ENCODE peak calls at places on chromosomes 1 and 21, in four cellular contexts. S is Caco-2, I is kidney, O is epithelial cell of esophagus. M is an unnamed sample.
A peak's percentile ranks its signal among the peaks of the same experiment; 100 is the strongest.

GRCh38 chr1:19035356-19036048 is 79.0 kb upstream of the IFFO2 start:
- DNase-seq in S (no peak), O (no peak), I (no peak), M (no peak)

GRCh38 chr1:29686012-29686930 is 449.9 kb downstream of the PTPRU start:
- DNase-seq in I (no peak), S (no peak), O (peak; percentile 49), M (no peak)

GRCh38 chr21:22710725-22711124 is 1712.5 kb downstream of the NCAM2 start:
- DNase-seq in S (no peak), O (no peak), I (no peak), M (no peak)

GRCh38 chr1:245598524-245599310 is 443.9 kb downstream of the KIF26B start:
- DNase-seq in O (no peak), S (no peak), I (no peak), M (no peak)

GRCh38 chr1:168341576-168341975 is 60.9 kb downstream of the TBX19 start:
- DNase-seq in O (peak; percentile 53), I (no peak), S (no peak), M (no peak)

GRCh38 chr1:155320661-155321576 is at the start of gene RUSC1:
- DNase-seq in I (peak; percentile 91), S (no peak), O (peak; percentile 64), M (peak; percentile 81)

GRCh38 chr1:84069236-84069845 is 70.4 kb upstream of the TTLL7 start:
- DNase-seq in I (no peak), O (no peak), S (no peak), M (no peak)

GRCh38 chr1:109901508-109902145 is 9.0 kb upstream of the CSF1 start:
- DNase-seq in O (peak; percentile 69), I (no peak), S (no peak), M (no peak)

GRCh38 chr21:31173881-31174555 is 135.7 kb upstream of the KRTAP19-8 start:
- DNase-seq in S (no peak), O (no peak), I (no peak), M (no peak)

GRCh38 chr1:30783244-30783915 is 25.8 kb upstream of the LAPTM5 start:
- DNase-seq in I (peak; percentile 75), S (no peak), O (no peak), M (no peak)

GRCh38 chr1:41539999-41540398 is 55.5 kb upstream of the EDN2 start:
- DNase-seq in I (peak; percentile 29), O (no peak), S (no peak), M (no peak)

GRCh38 chr1:15765495-15766194 is 7.0 kb downstream of the FBLIM1 start:
- DNase-seq in O (peak; percentile 99), I (no peak), S (no peak), M (no peak)

GRCh38 chr1:45322486-45323040 is 4.1 kb upstream of the HPDL start:
- DNase-seq in S (no peak), O (no peak), I (no peak), M (peak; percentile 6)

GRCh38 chr1:51000160-51000559 is 30.1 kb downstream of the CDKN2C start:
- DNase-seq in O (no peak), S (no peak), I (no peak), M (peak; percentile 20)

GRCh38 chr1:156804572-156805243 is 11.9 kb downstream of the SH2D2A start:
- DNase-seq in S (no peak), O (no peak), I (no peak), M (no peak)

GRCh38 chr1:153771241-153771640 is 4.0 kb upstream of the SLC27A3 start:
- DNase-seq in I (peak; percentile 35), S (no peak), O (no peak), M (no peak)

GRCh38 chr1:22710688-22711024 is at the start of gene EPHB2:
- DNase-seq in I (no peak), O (peak; percentile 53), S (no peak), M (no peak)

GRCh38 chr1:21903638-21904474 is 33.3 kb downstream of the HSPG2 start:
- DNase-seq in O (no peak), I (no peak), S (no peak), M (no peak)

GRCh38 chr1:39170731-39171375 is 33.6 kb upstream of the MACF1 start:
- DNase-seq in S (peak; percentile 41), I (no peak), O (no peak), M (no peak)

GRCh38 chr1:48743480-48743879 is 33.2 kb downstream of the BEND5 start:
- DNase-seq in I (no peak), S (no peak), O (no peak), M (no peak)

GRCh38 chr1:145999321-146000024 is 3.1 kb upstream of the TXNIP start:
- DNase-seq in S (no peak), O (no peak), I (no peak), M (no peak)

GRCh38 chr1:192580351-192580962 is 4.9 kb downstream of the RGS1 start:
- DNase-seq in S (peak; percentile 9), I (no peak), O (peak; percentile 69), M (no peak)

GRCh38 chr1:20496241-20496661 is 10.2 kb upstream of the CAMK2N1 start:
- DNase-seq in S (no peak), O (peak; percentile 99), I (no peak), M (no peak)

GRCh38 chr1:37509181-37509580 is 5.4 kb downstream of the MEAF6 start:
- DNase-seq in I (no peak), S (no peak), O (peak; percentile 4), M (peak; percentile 21)

GRCh38 chr1:55195523-55196233 is 19.5 kb downstream of the USP24 start:
- DNase-seq in I (no peak), S (no peak), O (peak; percentile 69), M (no peak)

GRCh38 chr1:19852036-19852435 is 30.2 kb upstream of the OTUD3 start:
- DNase-seq in O (no peak), S (no peak), I (no peak), M (no peak)

GRCh38 chr1:6003568-6004411 is 11.6 kb upstream of the NPHP4 start:
- DNase-seq in O (no peak), I (peak; percentile 22), S (no peak), M (no peak)

GRCh38 chr1:89356658-89357400 is 7.0 kb upstream of the GBP6 start:
- DNase-seq in O (peak; percentile 43), I (no peak), S (peak; percentile 56), M (no peak)

GRCh38 chr1:58426918-58427317 is 119.6 kb downstream of the OMA1 start:
- DNase-seq in O (no peak), S (no peak), I (no peak), M (no peak)

GRCh38 chr21:39696620-39697019 is 48.4 kb upstream of the IGSF5 start:
- DNase-seq in S (no peak), O (no peak), I (no peak), M (no peak)

GRCh38 chr1:201481004-201481380 is 12.0 kb upstream of the PHLDA3 start:
- DNase-seq in O (no peak), I (no peak), S (no peak), M (no peak)

DNA sequence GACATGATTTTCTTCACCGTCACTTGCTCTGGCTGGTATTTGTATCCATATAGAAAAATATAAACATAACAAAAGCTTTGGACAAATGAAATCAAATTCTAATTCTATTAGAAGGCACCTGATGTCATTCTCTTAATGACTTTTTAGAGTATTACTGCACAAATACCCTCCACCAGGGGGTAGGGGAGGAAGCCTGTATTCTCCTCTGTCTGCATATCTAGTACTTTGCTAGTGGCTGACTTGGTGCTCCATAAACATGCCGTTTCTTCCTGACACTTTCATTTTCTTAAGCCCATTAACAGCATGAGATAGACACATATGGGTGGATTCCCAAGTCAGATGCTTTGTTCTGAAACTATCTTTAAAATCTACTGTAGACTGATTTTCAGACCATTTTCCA is 20.6 kb upstream of the KCNJ15 start:
- DNase-seq in O (peak; percentile 36), S (no peak), I (no peak), M (no peak)
- TF ChIP-seq CTCF in O (peak; percentile 32), S (no peak), I (no peak), M (no peak)

DNA sequence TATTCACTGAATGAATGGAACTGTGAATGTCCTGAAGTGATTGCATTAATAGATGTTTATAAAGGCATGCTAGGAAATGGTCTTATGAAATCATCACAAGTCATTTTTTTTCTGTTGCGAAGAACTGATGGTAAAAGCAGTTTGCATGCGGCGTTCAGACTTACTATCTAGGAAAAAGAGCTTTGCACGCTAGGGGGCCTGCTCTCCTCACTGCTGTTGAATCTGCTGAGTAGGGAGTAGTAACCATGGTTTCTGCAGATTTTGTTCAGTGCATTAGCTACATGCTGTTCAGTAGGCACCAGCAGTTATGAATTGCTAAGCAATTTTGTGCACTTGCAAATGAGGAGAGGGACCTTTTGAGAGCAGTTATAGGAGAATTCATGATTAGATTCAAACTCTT is 57.9 kb downstream of the CENPF start:
- DNase-seq in O (peak; percentile 37), I (no peak), S (peak; percentile 66), M (no peak)
- TF ChIP-seq CTCF in O (peak; percentile 36), I (peak; percentile 46), S (peak; percentile 56), M (no peak)

GRCh38 chr1:225772323-225772768 is 5.3 kb upstream of the SRP9 start:
- DNase-seq in I (peak; percentile 91), S (peak; percentile 94), O (peak; percentile 94), M (peak; percentile 64)
- TF ChIP-seq CTCF in I (peak; percentile 91), S (peak; percentile 89), O (peak; percentile 96), M (peak; percentile 51)

GRCh38 chr1:206633708-206634121 is 1.6 kb upstream of the DYRK3 start:
- DNase-seq in I (no peak), O (peak; percentile 97), S (no peak), M (no peak)
- TF ChIP-seq CTCF in I (no peak), O (no peak), S (no peak), M (no peak)

DNA sequence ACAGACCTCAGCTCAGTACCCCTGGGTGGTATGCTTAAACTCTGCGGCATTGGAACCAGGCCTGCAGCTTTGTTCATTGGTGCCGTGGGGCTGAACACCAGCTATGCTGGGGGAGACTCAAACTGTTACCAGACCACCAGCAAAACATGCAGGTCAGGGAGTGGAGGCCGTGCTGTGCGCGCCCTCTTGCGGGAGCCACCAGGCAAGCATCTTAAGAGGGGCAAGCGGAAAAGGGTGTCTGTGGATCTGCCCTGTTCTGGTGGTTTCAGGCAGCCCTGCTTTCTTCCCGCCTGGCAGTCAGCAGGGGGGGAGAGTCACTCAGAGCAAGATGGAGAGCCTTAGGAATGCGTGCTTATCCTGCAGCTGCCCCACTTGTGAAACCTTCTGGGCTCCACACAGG is 276.9 kb upstream of the ZRANB2 start:
- DNase-seq in O (peak; percentile 14), S (no peak), I (no peak), M (no peak)
- TF ChIP-seq CTCF in O (peak; percentile 35), S (no peak), I (no peak), M (no peak)

GRCh38 chr1:158506369-158506987 is 34.5 kb downstream of the OR10R2 start:
- DNase-seq in S (peak; percentile 41), I (no peak), O (peak; percentile 59), M (peak; percentile 19)
- TF ChIP-seq CTCF in S (peak; percentile 36), I (no peak), O (peak; percentile 61), M (peak; percentile 60)

GRCh38 chr1:10520952-10521351 is 46.2 kb downstream of the PEX14 start:
- DNase-seq in O (no peak), I (no peak), S (no peak), M (no peak)
- TF ChIP-seq CTCF in O (no peak), I (no peak), S (no peak), M (no peak)

GRCh38 chr1:79355073-79355472 is 348.5 kb upstream of the ADGRL4 start:
- DNase-seq in I (no peak), O (peak; percentile 17), S (no peak), M (no peak)

GRCh38 chr1:79353224-79353623 is 346.7 kb upstream of the ADGRL4 start:
- DNase-seq in I (no peak), S (peak; percentile 32), O (peak; percentile 70), M (peak; percentile 9)
- TF ChIP-seq CTCF in I (peak; percentile 27), S (peak; percentile 10), O (peak; percentile 67), M (peak; percentile 22)

M was measured in GM10248.